ENCODE peak calls at places on chromosome 19, in eight cellular contexts. X is cardiac muscle cell, Z is ascending aorta, Y is fibroblast of lung, U is foreskin keratinocyte, V is lung, Q is foreskin fibroblast, M is omental fat pad. A is an unnamed sample.

GRCh38 chr19:4415352-4415751 is 12.9 kb downstream of the CHAF1A start:
- DNase-seq in X (peak), Z (no peak), Y (no peak), U (no peak), V (no peak), Q (peak), M (no peak), A (no peak)

GRCh38 chr19:35373492-35373891 is 2.6 kb downstream of the GPR42 start:
- DNase-seq in X (no peak), Z (no peak), Y (no peak), U (no peak), V (no peak), Q (no peak), M (no peak), A (peak)

GRCh38 chr19:34504809-34505291 is 23.3 kb downstream of the WTIP start:
- DNase-seq in X (no peak), Z (no peak), Y (no peak), U (no peak), V (peak), Q (no peak), M (no peak), A (peak)

GRCh38 chr19:49973987-49974386 is 13.0 kb upstream of the SIGLEC11 start:
- DNase-seq in X (no peak), Z (no peak), Y (no peak), U (no peak), V (no peak), Q (no peak), M (no peak), A (no peak)

GRCh38 chr19:4304509-4305252 is at the start of gene FSD1:
- DNase-seq in X (peak), Z (no peak), Y (peak), U (no peak), V (no peak), Q (peak), M (no peak), A (peak)

GRCh38 chr19:35331551-35332214 is 2.7 kb downstream of the CD22 start:
- DNase-seq in X (no peak), Z (no peak), Y (no peak), U (no peak), V (no peak), Q (no peak), M (no peak), A (no peak)

GRCh38 chr19:32403291-32403995 is 2.1 kb upstream of the DPY19L3 start:
- DNase-seq in X (peak), Z (no peak), Y (no peak), U (no peak), V (no peak), Q (no peak), M (no peak), A (no peak)

GRCh38 chr19:46736544-46737274 is 9.1 kb upstream of the FKRP start:
- DNase-seq in X (peak), Z (no peak), Y (no peak), U (no peak), V (no peak), Q (no peak), M (no peak), A (no peak)

GRCh38 chr19:45125975-45126493 is 33.1 kb downstream of the PPP1R37 start:
- DNase-seq in X (peak), Z (no peak), Y (peak), U (no peak), V (peak), Q (peak), M (peak), A (no peak)

GRCh38 chr19:3479177-3479818 is 1.0 kb downstream of the SMIM24 start:
- DNase-seq in X (no peak), Z (no peak), Y (no peak), U (no peak), V (no peak), Q (no peak), M (no peak), A (no peak)

GRCh38 chr19:33580645-33581037 is 41.1 kb upstream of the CHST8 start:
- DNase-seq in X (no peak), Z (no peak), Y (no peak), U (no peak), V (no peak), Q (no peak), M (no peak), A (no peak)

GRCh38 chr19:41808663-41809566 is 12.5 kb downstream of the CEACAM3 start:
- DNase-seq in X (no peak), Z (no peak), Y (no peak), U (no peak), V (peak), Q (no peak), M (no peak), A (no peak)

GRCh38 chr19:40831502-40832430 is 18.5 kb downstream of the CYP2A6 start:
- DNase-seq in X (peak), Z (no peak), Y (peak), U (peak), V (no peak), Q (peak), M (no peak), A (no peak)

GRCh38 chr19:18770663-18771327 is 20.3 kb downstream of the COMP start:
- DNase-seq in X (no peak), Z (no peak), Y (no peak), U (no peak), V (no peak), Q (peak), M (no peak), A (no peak)

GRCh38 chr19:27746691-27747380 is 1466.1 kb downstream of the UQCRFS1 start:
- DNase-seq in X (peak), Z (no peak), Y (peak), U (no peak), V (peak), Q (peak), M (no peak), A (peak)

GRCh38 chr19:58218899-58219298 is 9.8 kb upstream of the ZNF544 start:
- DNase-seq in X (peak), Z (no peak), Y (peak), U (no peak), V (no peak), Q (peak), M (no peak), A (no peak)

GRCh38 chr19:34220472-34221063 is 33.8 kb upstream of the GARRE1 start:
- DNase-seq in X (peak), Z (no peak), Y (peak), U (no peak), V (peak), Q (peak), M (peak), A (no peak)

GRCh38 chr19:4429266-4430200 is 27.1 kb downstream of the CHAF1A start:
- DNase-seq in X (no peak), Z (no peak), Y (peak), U (no peak), V (no peak), Q (no peak), M (no peak), A (no peak)

GRCh38 chr19:31863122-31863521 is 482.3 kb upstream of the ZNF507 start:
- DNase-seq in X (no peak), Z (no peak), Y (no peak), U (no peak), V (no peak), Q (no peak), M (no peak), A (no peak)

GRCh38 chr19:4522291-4523002 is 4.2 kb upstream of the PLIN4 start:
- DNase-seq in X (no peak), Z (no peak), Y (no peak), U (no peak), V (no peak), Q (no peak), M (no peak), A (no peak)

GRCh38 chr19:39401549-39402416 is 4.9 kb upstream of the ZFP36 start:
- DNase-seq in X (peak), Z (peak), Y (peak), U (peak), V (peak), Q (peak), M (no peak), A (no peak)

GRCh38 chr19:46328079-46328478 is 18.8 kb upstream of the PPP5C start:
- DNase-seq in X (no peak), Z (no peak), Y (no peak), U (no peak), V (no peak), Q (no peak), M (no peak), A (no peak)

GRCh38 chr19:10412257-10412977 is 7.9 kb upstream of the PDE4A start:
- DNase-seq in X (no peak), Z (no peak), Y (no peak), U (no peak), V (no peak), Q (no peak), M (no peak), A (no peak)

GRCh38 chr19:3750211-3750610 is 11.3 kb downstream of the APBA3 start:
- DNase-seq in X (no peak), Z (no peak), Y (no peak), U (no peak), V (no peak), Q (no peak), M (no peak), A (no peak)

GRCh38 chr19:27870293-27870692 is 1342.7 kb downstream of the UQCRFS1 start:
- DNase-seq in X (no peak), Z (no peak), Y (no peak), U (no peak), V (no peak), Q (no peak), M (no peak), A (no peak)

GRCh38 chr19:3361384-3362216 is 4.8 kb upstream of the NFIC start:
- DNase-seq in X (no peak), Z (no peak), Y (no peak), U (no peak), V (no peak), Q (peak), M (no peak), A (no peak)

GRCh38 chr19:940591-941291 is 14.9 kb downstream of the ARID3A start:
- DNase-seq in X (no peak), Z (peak), Y (peak), U (no peak), V (peak), Q (peak), M (no peak), A (no peak)

GRCh38 chr19:21569497-21569870 is 64.1 kb downstream of the ZNF429 start:
- DNase-seq in X (peak), Z (no peak), Y (peak), U (no peak), V (no peak), Q (peak), M (no peak), A (no peak)

GRCh38 chr19:55498246-55498645 is 10.0 kb downstream of the SSC5D start:
- DNase-seq in X (no peak), Z (no peak), Y (no peak), U (no peak), V (no peak), Q (no peak), M (no peak), A (no peak)

GRCh38 chr19:33476151-33476707 is 45.4 kb downstream of the PEPD start:
- DNase-seq in X (no peak), Z (no peak), Y (no peak), U (no peak), V (no peak), Q (no peak), M (no peak), A (peak)

GRCh38 chr19:28940751-28941500 is 272.0 kb downstream of the UQCRFS1 start:
- DNase-seq in X (peak), Z (no peak), Y (peak), U (no peak), V (no peak), Q (peak), M (no peak), A (no peak)

GRCh38 chr19:19064811-19065745 is 1.3 kb downstream of the SLC25A42 start:
- DNase-seq in X (peak), Z (no peak), Y (no peak), U (no peak), V (no peak), Q (peak), M (no peak), A (no peak)

GRCh38 chr19:38577826-38578225 is 39.9 kb downstream of the MAP4K1 start:
- DNase-seq in X (no peak), Z (no peak), Y (no peak), U (no peak), V (no peak), Q (no peak), M (no peak), A (no peak)

GRCh38 chr19:18385675-18386542 is at the start of gene GDF15:
- DNase-seq in X (peak), Z (no peak), Y (peak), U (no peak), V (peak), Q (peak), M (no peak), A (peak)

GRCh38 chr19:532578-533484 is 1.3 kb downstream of the CDC34 start:
- DNase-seq in X (peak), Z (no peak), Y (peak), U (peak), V (peak), Q (peak), M (no peak), A (no peak)

GRCh38 chr19:4272894-4273293 is 6.2 kb upstream of the SHD start:
- DNase-seq in X (no peak), Z (no peak), Y (no peak), U (no peak), V (no peak), Q (no peak), M (no peak), A (no peak)

GRCh38 chr19:21604941-21605548 is 99.6 kb downstream of the ZNF429 start:
- DNase-seq in X (peak), Z (no peak), Y (peak), U (peak), V (no peak), Q (peak), M (no peak), A (no peak)

GRCh38 chr19:14971474-14971873 is 8.2 kb downstream of the SLC1A6 start:
- DNase-seq in X (no peak), Z (no peak), Y (no peak), U (no peak), V (no peak), Q (no peak), M (no peak), A (no peak)

GRCh38 chr19:19214892-19215291 is 3.1 kb downstream of the NCAN start:
- DNase-seq in X (peak), Z (no peak), Y (peak), U (no peak), V (no peak), Q (peak), M (no peak), A (peak)

DNA sequence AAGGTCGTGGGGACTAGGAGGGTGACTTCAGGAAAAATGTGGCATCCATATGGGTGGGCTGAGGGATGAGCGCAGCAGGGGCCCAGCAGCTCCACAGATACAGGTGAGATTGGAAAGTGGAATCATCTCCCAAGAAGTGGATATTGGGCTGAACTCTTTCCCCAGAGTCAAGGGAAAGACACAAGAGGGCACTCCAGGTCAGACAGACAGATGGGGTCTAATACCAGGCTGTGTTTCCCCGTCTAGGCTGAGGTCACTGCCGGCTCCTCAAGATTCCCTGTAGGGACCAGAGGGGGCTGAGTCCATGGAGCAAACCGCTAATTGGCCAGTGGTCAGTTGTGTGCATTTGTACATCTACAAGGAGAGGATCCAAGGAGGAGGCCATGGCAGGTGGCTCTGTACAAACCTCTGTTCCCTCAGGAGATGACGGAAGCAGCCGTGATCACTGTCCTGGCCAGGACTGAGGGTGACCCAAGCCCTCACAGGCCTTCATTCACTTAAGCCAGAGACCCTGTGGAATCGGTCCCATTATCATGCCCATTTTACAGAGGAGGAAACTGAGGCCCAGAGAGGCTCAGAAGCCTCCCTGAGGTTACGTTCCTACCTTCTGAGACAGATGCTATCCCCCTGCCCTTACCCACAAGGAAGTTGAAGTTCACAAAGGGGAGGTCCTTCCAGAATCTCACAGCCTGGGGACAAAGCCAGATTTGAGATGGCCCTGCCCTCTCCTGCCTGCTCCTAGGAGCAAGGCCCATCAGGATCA is 14.9 kb upstream of the IGLON5 start:
- DNase-seq in X (peak), Z (no peak), Y (no peak), U (no peak), V (no peak), Q (no peak), M (no peak), A (no peak)
- TF ChIP-seq CTCF in X (peak), Z (no peak), Y (no peak), U (no peak), V (no peak), Q (no peak), M (no peak), A (no peak)

GRCh38 chr19:11451942-11452813 is 16.7 kb downstream of the PRKCSH start:
- DNase-seq in X (peak), Z (no peak), Y (no peak), U (no peak), V (no peak), Q (no peak), M (no peak), A (no peak)
- TF ChIP-seq CTCF in X (peak), Z (no peak), Y (peak), U (no peak), V (no peak), Q (no peak), M (no peak), A (no peak)

DNA sequence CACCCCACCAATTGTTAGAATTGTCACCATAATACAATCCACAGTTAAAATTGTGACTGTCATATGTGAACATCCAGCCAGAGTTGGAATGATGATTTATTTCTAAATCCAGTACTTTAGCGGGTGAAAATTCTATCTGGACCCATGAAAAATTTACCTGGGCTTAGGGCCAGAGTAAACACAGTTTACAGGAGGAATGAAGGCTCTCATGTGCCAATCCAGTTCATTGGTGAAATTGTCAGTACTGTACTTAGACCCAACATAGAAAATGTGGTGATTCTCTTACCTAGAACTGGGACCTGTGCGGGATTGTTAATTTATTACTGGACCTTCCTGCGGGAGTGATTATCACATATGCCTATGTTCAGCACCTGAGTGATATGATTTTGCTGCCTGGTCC is 27.3 kb upstream of the ZNF681 start:
- DNase-seq in X (no peak), Z (no peak), Y (no peak), U (no peak), V (peak), Q (no peak), M (no peak), A (no peak)
- TF ChIP-seq CTCF in X (no peak), Z (no peak), Y (no peak), U (no peak), V (no peak), Q (no peak), M (no peak), A (no peak)

GRCh38 chr19:17081672-17082630 is 6.4 kb downstream of the MYO9B start:
- DNase-seq in X (peak), Z (no peak), Y (no peak), U (no peak), V (no peak), Q (no peak), M (no peak), A (no peak)

GRCh38 chr19:17078920-17079709 is 3.5 kb downstream of the MYO9B start:
- DNase-seq in X (peak), Z (no peak), Y (no peak), U (no peak), V (no peak), Q (peak), M (no peak), A (no peak)

GRCh38 chr19:17080441-17080803 is 4.8 kb downstream of the MYO9B start:
- DNase-seq in X (no peak), Z (no peak), Y (no peak), U (no peak), V (no peak), Q (no peak), M (no peak), A (no peak)

GRCh38 chr19:17078038-17078919 is 2.7 kb downstream of the MYO9B start:
- DNase-seq in X (peak), Z (no peak), Y (no peak), U (no peak), V (no peak), Q (no peak), M (no peak), A (no peak)

GRCh38 chr19:17079710-17080440 is 4.3 kb downstream of the MYO9B start:
- DNase-seq in X (peak), Z (peak), Y (peak), U (peak), V (peak), Q (peak), M (peak), A (peak)
- TF ChIP-seq CTCF in X (peak), Z (peak), Y (peak), U (peak), V (no peak), Q (peak), M (no peak), A (peak)

GRCh38 chr19:6095760-6096159 is 14.5 kb downstream of the RFX2 start:
- DNase-seq in X (no peak), Z (no peak), Y (no peak), U (no peak), V (no peak), Q (peak), M (no peak), A (no peak)

GRCh38 chr19:6090634-6091033 is 19.7 kb downstream of the RFX2 start:
- DNase-seq in X (no peak), Z (no peak), Y (no peak), U (no peak), V (no peak), Q (no peak), M (no peak), A (no peak)

GRCh38 chr19:6088677-6089063 is 21.6 kb downstream of the RFX2 start:
- DNase-seq in X (peak), Z (no peak), Y (peak), U (no peak), V (no peak), Q (no peak), M (no peak), A (no peak)

GRCh38 chr19:6091771-6092291 is 18.5 kb downstream of the RFX2 start:
- DNase-seq in X (peak), Z (no peak), Y (peak), U (no peak), V (no peak), Q (peak), M (no peak), A (no peak)

GRCh38 chr19:6092329-6093286 is 17.7 kb downstream of the RFX2 start:
- DNase-seq in X (peak), Z (peak), Y (peak), U (peak), V (peak), Q (peak), M (no peak), A (no peak)
- TF ChIP-seq CTCF in X (no peak), Z (no peak), Y (no peak), U (peak), V (no peak), Q (no peak), M (no peak), A (no peak)